ENCODE peak calls at places on chromosome 10, in ten cellular contexts. One of them, this sample, is unnamed.

GRCh38 chr10:72659694-72660093 is 32.2 kb upstream of the MCU start:
- DNase-seq in ELF-1: peak
- DNase-seq in Karpas-422: no peak
- DNase-seq in fibroblast of mammary gland: peak
- DNase-seq in aorta: no peak
- DNase-seq in anterior cingulate cortex: no peak
- DNase-seq in neural crest cell: no peak
- DNase-seq in NCI-H1930: no peak
- DNase-seq in kidney glomerular epithelial cell: peak
- DNase-seq in G401: no peak
- DNase-seq in this sample: no peak

GRCh38 chr10:122682522-122682921 is 17.1 kb downstream of the C10orf120 start:
- DNase-seq in ELF-1: no peak
- DNase-seq in Karpas-422: no peak
- DNase-seq in fibroblast of mammary gland: no peak
- DNase-seq in aorta: no peak
- DNase-seq in anterior cingulate cortex: no peak
- DNase-seq in neural crest cell: no peak
- DNase-seq in NCI-H1930: no peak
- DNase-seq in kidney glomerular epithelial cell: no peak
- DNase-seq in G401: no peak
- DNase-seq in this sample: no peak

GRCh38 chr10:70432101-70432500 is 9.4 kb downstream of the NODAL start:
- DNase-seq in ELF-1: no peak
- DNase-seq in Karpas-422: no peak
- DNase-seq in fibroblast of mammary gland: no peak
- DNase-seq in aorta: no peak
- DNase-seq in anterior cingulate cortex: peak
- DNase-seq in neural crest cell: peak
- DNase-seq in NCI-H1930: no peak
- DNase-seq in kidney glomerular epithelial cell: no peak
- DNase-seq in G401: peak
- DNase-seq in this sample: peak

GRCh38 chr10:125017547-125018298 is 75.8 kb downstream of the ZRANB1 start:
- DNase-seq in ELF-1: no peak
- DNase-seq in Karpas-422: no peak
- DNase-seq in fibroblast of mammary gland: no peak
- DNase-seq in aorta: peak
- DNase-seq in anterior cingulate cortex: no peak
- DNase-seq in neural crest cell: no peak
- DNase-seq in NCI-H1930: no peak
- DNase-seq in kidney glomerular epithelial cell: no peak
- DNase-seq in G401: no peak
- DNase-seq in this sample: peak

GRCh38 chr10:13844651-13845050 is 257.9 kb downstream of the PRPF18 start:
- DNase-seq in ELF-1: no peak
- DNase-seq in Karpas-422: no peak
- DNase-seq in fibroblast of mammary gland: no peak
- DNase-seq in aorta: no peak
- DNase-seq in anterior cingulate cortex: no peak
- DNase-seq in neural crest cell: no peak
- DNase-seq in NCI-H1930: no peak
- DNase-seq in kidney glomerular epithelial cell: no peak
- DNase-seq in G401: no peak
- DNase-seq in this sample: no peak

GRCh38 chr10:90856964-90857634 is 740 bp downstream of the HTR7 start:
- DNase-seq in ELF-1: peak
- DNase-seq in Karpas-422: no peak
- DNase-seq in fibroblast of mammary gland: no peak
- DNase-seq in aorta: peak
- DNase-seq in anterior cingulate cortex: no peak
- DNase-seq in neural crest cell: no peak
- DNase-seq in NCI-H1930: no peak
- DNase-seq in kidney glomerular epithelial cell: no peak
- DNase-seq in G401: no peak
- DNase-seq in this sample: peak

GRCh38 chr10:26810435-26811026 is 50.2 kb downstream of the ABI1 start:
- DNase-seq in ELF-1: no peak
- DNase-seq in Karpas-422: no peak
- DNase-seq in fibroblast of mammary gland: peak
- DNase-seq in aorta: no peak
- DNase-seq in anterior cingulate cortex: no peak
- DNase-seq in neural crest cell: no peak
- DNase-seq in NCI-H1930: no peak
- DNase-seq in kidney glomerular epithelial cell: no peak
- DNase-seq in G401: no peak
- DNase-seq in this sample: no peak

GRCh38 chr10:5581670-5582566 is 57.2 kb downstream of the CALML3 start:
- DNase-seq in ELF-1: no peak
- DNase-seq in Karpas-422: no peak
- DNase-seq in fibroblast of mammary gland: no peak
- DNase-seq in aorta: no peak
- DNase-seq in anterior cingulate cortex: no peak
- DNase-seq in neural crest cell: no peak
- DNase-seq in NCI-H1930: no peak
- DNase-seq in kidney glomerular epithelial cell: no peak
- DNase-seq in G401: no peak
- DNase-seq in this sample: no peak

GRCh38 chr10:116451956-116452720 is 24.5 kb downstream of the PNLIPRP3 start:
- DNase-seq in ELF-1: peak
- DNase-seq in Karpas-422: no peak
- DNase-seq in fibroblast of mammary gland: no peak
- DNase-seq in aorta: no peak
- DNase-seq in anterior cingulate cortex: no peak
- DNase-seq in neural crest cell: no peak
- DNase-seq in NCI-H1930: no peak
- DNase-seq in kidney glomerular epithelial cell: no peak
- DNase-seq in G401: no peak
- DNase-seq in this sample: no peak

GRCh38 chr10:7193369-7193768 is 217.5 kb downstream of the SFMBT2 start:
- DNase-seq in ELF-1: no peak
- DNase-seq in Karpas-422: no peak
- DNase-seq in fibroblast of mammary gland: no peak
- DNase-seq in aorta: no peak
- DNase-seq in anterior cingulate cortex: no peak
- DNase-seq in neural crest cell: no peak
- DNase-seq in NCI-H1930: no peak
- DNase-seq in kidney glomerular epithelial cell: no peak
- DNase-seq in G401: no peak
- DNase-seq in this sample: no peak

This sample was measured in neural progenitor cell.